ENCODE peak calls at places on chromosomes 4 and X, in four cellular contexts. X, R, O and E are unnamed samples.
A peak's percentile ranks its signal among the peaks of the same experiment; 100 is the strongest.

GRCh38 chr4:21819086-21819485 is 129.5 kb downstream of the KCNIP4 start:
- DNase-seq in O (no peak), R (no peak), X (no peak), E (no peak)

GRCh38 chr4:3828546-3828945 is 62.4 kb downstream of the ADRA2C start:
- DNase-seq in R (no peak), O (no peak), X (no peak), E (no peak)

GRCh38 chrX:15430584-15430983 is 46.4 kb upstream of the VEGFD start:
- DNase-seq in R (no peak), O (no peak), X (no peak), E (no peak)

GRCh38 chrX:150536455-150537116 is 31.8 kb upstream of the MTM1 start:
- DNase-seq in O (peak; percentile 6), R (no peak), X (no peak), E (no peak)

GRCh38 chr4:19300213-19300612 is 951.5 kb upstream of the SLIT2 start:
- DNase-seq in X (peak; percentile 39), R (no peak), O (no peak), E (no peak)

GRCh38 chr4:183173580-183174526 is 74.8 kb downstream of the WWC2 start:
- DNase-seq in R (no peak), X (no peak), O (peak; percentile 68), E (no peak)

GRCh38 chrX:75786290-75786689 is 1.2 kb upstream of the MAGEE2 start:
- DNase-seq in R (no peak), X (no peak), O (no peak), E (no peak)

GRCh38 chrX:19772759-19773623 is 114.4 kb downstream of the SH3KBP1 start:
- DNase-seq in X (no peak), R (no peak), O (no peak), E (no peak)

GRCh38 chr4:8897768-8898167 is 26.1 kb upstream of the HMX1 start:
- DNase-seq in X (no peak), O (no peak), R (no peak), E (no peak)

GRCh38 chrX:63354484-63354883 is 3.4 kb upstream of the SPIN4 start:
- DNase-seq in R (no peak), O (no peak), X (no peak), E (no peak)

GRCh38 chr4:122803788-122804208 is 22.8 kb upstream of the FGF2 start:
- DNase-seq in R (no peak), O (no peak), X (no peak), E (no peak)

GRCh38 chr4:54937501-54937900 is 187.9 kb downstream of the KDR start:
- DNase-seq in X (no peak), R (no peak), O (no peak), E (no peak)